ENCODE peak calls at places on chromosomes 6 and 20, in seven cellular contexts. G, Y, L, N, F, U and M are unnamed samples.
A peak's percentile ranks its signal among the peaks of the same experiment; 100 is the strongest.

GRCh38 chr6:88867841-88868558 is 95.4 kb downstream of the RNGTT start:
- DNase-seq in G (peak; percentile 29), L (no peak), Y (peak; percentile 70), U (no peak), N (no peak), F (no peak), M (peak; percentile 13)

GRCh38 chr6:73176057-73176456 is 49.2 kb downstream of the KHDC1L start:
- DNase-seq in L (no peak), U (no peak), F (no peak), N (no peak), G (no peak), Y (no peak), M (no peak)

GRCh38 chr6:30881392-30881986 is 2.8 kb upstream of the DDR1 start:
- DNase-seq in G (no peak), F (no peak), U (no peak), Y (no peak), N (no peak), L (no peak), M (peak; percentile 10)

GRCh38 chr20:62593616-62594015 is 48.7 kb upstream of the SLCO4A1 start:
- DNase-seq in L (no peak), F (no peak), U (no peak), N (no peak), Y (no peak), G (no peak), M (no peak)

GRCh38 chr20:760751-761417 is 7.4 kb downstream of the SLC52A3 start:
- DNase-seq in Y (no peak), L (peak; percentile 59), G (no peak), U (peak; percentile 43), N (peak; percentile 80), F (peak; percentile 64), M (peak; percentile 73)

GRCh38 chr20:37518606-37519507 is 2.2 kb upstream of the NNAT start:
- DNase-seq in N (no peak), U (no peak), F (no peak), L (no peak), Y (no peak), G (no peak), M (no peak)

GRCh38 chr20:5056801-5057599 is 55.7 kb upstream of the SLC23A2 start:
- DNase-seq in Y (peak; percentile 46), G (peak; percentile 16), U (peak; percentile 79), N (peak; percentile 61), L (no peak), F (no peak), M (peak; percentile 48)

GRCh38 chr6:44512868-44513641 is 125.5 kb downstream of the CDC5L start:
- DNase-seq in U (no peak), L (no peak), F (no peak), N (peak; percentile 24), Y (no peak), G (no peak), M (no peak)

GRCh38 chr20:48047453-48047852 is 262.2 kb upstream of the SULF2 start:
- DNase-seq in N (no peak), G (no peak), F (no peak), Y (no peak), U (no peak), L (no peak), M (no peak)

GRCh38 chr20:14067631-14068030 is 72.3 kb downstream of the MACROD2 start:
- DNase-seq in L (no peak), G (no peak), Y (no peak), F (no peak), U (no peak), N (no peak), M (no peak)

GRCh38 chr20:4708036-4708435 is 13.7 kb upstream of the PRND start:
- DNase-seq in F (no peak), Y (no peak), N (no peak), L (no peak), G (no peak), U (no peak), M (no peak)

GRCh38 chr6:31836676-31837611 is 9.4 kb downstream of the HSPA1B start:
- DNase-seq in L (no peak), G (peak; percentile 68), U (no peak), F (no peak), N (no peak), Y (peak; percentile 67), M (no peak)

GRCh38 chr6:17850281-17850680 is 137.2 kb downstream of the KIF13A start:
- DNase-seq in F (no peak), G (no peak), N (no peak), L (no peak), U (peak; percentile 75), Y (no peak), M (no peak)

GRCh38 chr6:43773050-43773956 is 3.3 kb downstream of the VEGFA start:
- DNase-seq in Y (peak; percentile 57), U (peak; percentile 26), F (no peak), N (peak; percentile 72), L (no peak), G (peak; percentile 58), M (peak; percentile 79)

GRCh38 chr20:58839474-58839874 is 11.2 kb downstream of the GNAS-AS1 start:
- DNase-seq in G (no peak), L (no peak), F (no peak), U (no peak), Y (peak; percentile 24), N (peak; percentile 76), M (peak; percentile 69)

GRCh38 chr20:37346526-37347346 is 796 bp downstream of the SRC start:
- DNase-seq in F (peak; percentile 38), U (no peak), L (no peak), N (peak; percentile 42), G (no peak), Y (no peak), M (no peak)

GRCh38 chr6:111709615-111710398 is 104.1 kb upstream of the TRAF3IP2 start:
- DNase-seq in N (peak; percentile 43), G (peak; percentile 71), L (no peak), Y (peak; percentile 76), U (peak; percentile 22), F (peak; percentile 48), M (peak; percentile 66)

GRCh38 chr6:87118054-87118453 is 23.1 kb upstream of the CGA start:
- DNase-seq in N (no peak), F (no peak), L (no peak), U (peak; percentile 69), Y (peak; percentile 33), G (no peak), M (no peak)

GRCh38 chr20:711526-711925 is 35.9 kb upstream of the SCRT2 start:
- DNase-seq in F (no peak), G (no peak), L (no peak), N (peak; percentile 23), Y (no peak), U (no peak), M (no peak)

GRCh38 chr6:54958446-54958845 is 111.9 kb downstream of the FAM83B start:
- DNase-seq in L (no peak), Y (no peak), N (no peak), U (no peak), F (no peak), G (no peak), M (no peak)

GRCh38 chr20:59813948-59814834 is 119.2 kb downstream of the SYCP2 start:
- DNase-seq in Y (no peak), N (peak; percentile 22), L (no peak), F (no peak), U (no peak), G (no peak), M (no peak)

GRCh38 chr20:50320910-50321796 is 130.5 kb downstream of the CEBPB start:
- DNase-seq in G (peak; percentile 98), U (peak; percentile 98), L (peak; percentile 59), N (peak; percentile 94), Y (peak; percentile 97), F (peak; percentile 56), M (peak; percentile 94)

GRCh38 chr20:37479925-37480691 is 40.9 kb upstream of the NNAT start:
- DNase-seq in U (no peak), L (no peak), N (no peak), F (no peak), Y (no peak), G (no peak), M (no peak)

GRCh38 chr20:4087923-4088322 is 72.6 kb upstream of the RNF24 start:
- DNase-seq in G (peak; percentile 33), U (no peak), N (no peak), F (no peak), Y (peak; percentile 57), L (no peak), M (no peak)

GRCh38 chr6:158715330-158716311 is 65.8 kb downstream of the SYTL3 start:
- DNase-seq in N (no peak), G (peak; percentile 23), Y (no peak), F (no peak), L (no peak), U (no peak), M (no peak)

GRCh38 chr6:91193446-91193845 is 606.6 kb upstream of the MAP3K7 start:
- DNase-seq in Y (no peak), G (no peak), U (no peak), N (no peak), L (no peak), F (no peak), M (no peak)

GRCh38 chr6:156777866-156778614 is 862 bp downstream of the ARID1B start:
- DNase-seq in F (peak; percentile 43), L (no peak), N (peak; percentile 54), Y (peak; percentile 49), U (peak; percentile 54), G (peak; percentile 66), M (peak; percentile 59)

GRCh38 chr6:86937219-86938079 is at the start of gene HTR1E:
- DNase-seq in F (peak; percentile 73), U (peak; percentile 35), Y (peak; percentile 2), L (no peak), G (peak; percentile 31), N (peak; percentile 95), M (no peak)

GRCh38 chr20:57264151-57264792 is 2.2 kb downstream of the BMP7 start:
- DNase-seq in U (no peak), G (no peak), F (no peak), N (no peak), L (no peak), Y (no peak), M (peak; percentile 75)

GRCh38 chr6:129567374-129567773 is 142.6 kb downstream of the ARHGAP18 start:
- DNase-seq in U (peak; percentile 45), F (no peak), G (no peak), L (peak; percentile 29), N (peak; percentile 63), Y (no peak), M (peak; percentile 50)

GRCh38 chr6:53828215-53828614 is 33.4 kb downstream of the LRRC1 start:
- DNase-seq in F (no peak), N (no peak), G (no peak), U (no peak), Y (no peak), L (no peak), M (no peak)
- H3K4ac ChIP-seq in F (no peak overlapping the region), N (no peak overlapping the region), G (no peak overlapping the region), U (peak overlapping the region; percentile 28), Y (peak overlapping the region; percentile 4), L (no peak overlapping the region), M (no peak overlapping the region)

GRCh38 chr6:108616544-108616943 is 55.8 kb downstream of the FOXO3 start:
- DNase-seq in L (no peak), N (no peak), Y (peak; percentile 31), F (no peak), G (peak; percentile 61), U (no peak), M (no peak)
- H3K18ac ChIP-seq in L (no peak overlapping the region), N (no peak overlapping the region), Y (no peak overlapping the region), F (no peak overlapping the region), G (no peak overlapping the region), U (no peak overlapping the region), M (no peak overlapping the region)

GRCh38 chr6:166728884-166729530 is 102.0 kb upstream of the RPS6KA2 start:
- DNase-seq in N (no peak), L (no peak), Y (no peak), F (no peak), U (no peak), G (no peak), M (no peak)
- H3K23ac ChIP-seq in N (no peak overlapping the region), L (no peak overlapping the region), Y (no peak overlapping the region), F (peak overlapping the region; percentile 34), U (no peak overlapping the region), G (no peak overlapping the region), M (no peak overlapping the region)

GRCh38 chr6:48099713-48100675 is 11.0 kb downstream of the PTCHD4 start:
- DNase-seq in G (no peak), L (no peak), F (no peak), U (no peak), N (no peak), Y (no peak), M (no peak)
- H3K4ac ChIP-seq in G (no peak overlapping the region), L (no peak overlapping the region), F (no peak overlapping the region), U (no peak overlapping the region), N (no peak overlapping the region), Y (no peak overlapping the region), M (no peak overlapping the region)